ENCODE peak calls at places on chromosome 22, in nine cellular contexts. One of them, this sample, is unnamed.

GRCh38 chr22:45831394-45831793 is 145.6 kb downstream of the WNT7B start:
- DNase-seq in Daoy: no peak
- DNase-seq in choroid plexus epithelial cell: peak
- DNase-seq in T follicular helper cell: no peak
- DNase-seq in activated T-cell treated with anti-CD3 and anti-CD28 coated beads, Interleukin-2, amount 50 U/mL, for 48 hours: no peak
- DNase-seq in stimulated activated CD4-positive, alpha-beta T cell treated with anti-CD3 and anti-CD28 coated beads, Interleukin-1b, Interleukin-23, amount 100 ng/mL, for 24 hours: no peak
- DNase-seq in body of pancreas: no peak
- DNase-seq in AG10803: peak
- DNase-seq in iris pigment epithelial cell: peak
- DNase-seq in this sample: no peak

GRCh38 chr22:19146215-19146968 is 1.9 kb upstream of the ESS2 start:
- DNase-seq in activated T-cell treated with anti-CD3 and anti-CD28 coated beads, Interleukin-2, amount 50 U/mL, for 48 hours: no peak
- DNase-seq in AG10803: no peak
- DNase-seq in stimulated activated CD4-positive, alpha-beta T cell treated with anti-CD3 and anti-CD28 coated beads, Interleukin-1b, Interleukin-23, amount 100 ng/mL, for 24 hours: no peak
- DNase-seq in body of pancreas: no peak
- DNase-seq in iris pigment epithelial cell: no peak
- DNase-seq in choroid plexus epithelial cell: no peak
- DNase-seq in T follicular helper cell: no peak
- DNase-seq in Daoy: no peak
- DNase-seq in this sample: no peak

GRCh38 chr22:21710156-21710555 is 25.4 kb downstream of the YPEL1 start:
- DNase-seq in AG10803: no peak
- DNase-seq in T follicular helper cell: no peak
- DNase-seq in iris pigment epithelial cell: no peak
- DNase-seq in activated T-cell treated with anti-CD3 and anti-CD28 coated beads, Interleukin-2, amount 50 U/mL, for 48 hours: no peak
- DNase-seq in Daoy: peak
- DNase-seq in stimulated activated CD4-positive, alpha-beta T cell treated with anti-CD3 and anti-CD28 coated beads, Interleukin-1b, Interleukin-23, amount 100 ng/mL, for 24 hours: no peak
- DNase-seq in body of pancreas: no peak
- DNase-seq in choroid plexus epithelial cell: no peak
- DNase-seq in this sample: no peak

GRCh38 chr22:46936378-46936916 is 174.0 kb downstream of the TBC1D22A start:
- DNase-seq in stimulated activated CD4-positive, alpha-beta T cell treated with anti-CD3 and anti-CD28 coated beads, Interleukin-1b, Interleukin-23, amount 100 ng/mL, for 24 hours: no peak
- DNase-seq in AG10803: peak
- DNase-seq in choroid plexus epithelial cell: no peak
- DNase-seq in activated T-cell treated with anti-CD3 and anti-CD28 coated beads, Interleukin-2, amount 50 U/mL, for 48 hours: no peak
- DNase-seq in Daoy: no peak
- DNase-seq in T follicular helper cell: no peak
- DNase-seq in body of pancreas: no peak
- DNase-seq in iris pigment epithelial cell: no peak
- DNase-seq in this sample: no peak

GRCh38 chr22:46357711-46358505 is 22.4 kb downstream of the TRMU start:
- DNase-seq in AG10803: no peak
- DNase-seq in Daoy: no peak
- DNase-seq in iris pigment epithelial cell: no peak
- DNase-seq in body of pancreas: peak
- DNase-seq in activated T-cell treated with anti-CD3 and anti-CD28 coated beads, Interleukin-2, amount 50 U/mL, for 48 hours: no peak
- DNase-seq in T follicular helper cell: no peak
- DNase-seq in stimulated activated CD4-positive, alpha-beta T cell treated with anti-CD3 and anti-CD28 coated beads, Interleukin-1b, Interleukin-23, amount 100 ng/mL, for 24 hours: no peak
- DNase-seq in choroid plexus epithelial cell: no peak
- DNase-seq in this sample: no peak

GRCh38 chr22:46052801-46053562 is 76.0 kb upstream of the WNT7B start:
- DNase-seq in body of pancreas: peak
- DNase-seq in activated T-cell treated with anti-CD3 and anti-CD28 coated beads, Interleukin-2, amount 50 U/mL, for 48 hours: peak
- DNase-seq in choroid plexus epithelial cell: peak
- DNase-seq in iris pigment epithelial cell: peak
- DNase-seq in Daoy: no peak
- DNase-seq in stimulated activated CD4-positive, alpha-beta T cell treated with anti-CD3 and anti-CD28 coated beads, Interleukin-1b, Interleukin-23, amount 100 ng/mL, for 24 hours: no peak
- DNase-seq in AG10803: peak
- DNase-seq in T follicular helper cell: no peak
- DNase-seq in this sample: no peak

GRCh38 chr22:45580703-45581381 is 78.2 kb downstream of the FBLN1 start:
- DNase-seq in body of pancreas: no peak
- DNase-seq in iris pigment epithelial cell: no peak
- DNase-seq in stimulated activated CD4-positive, alpha-beta T cell treated with anti-CD3 and anti-CD28 coated beads, Interleukin-1b, Interleukin-23, amount 100 ng/mL, for 24 hours: no peak
- DNase-seq in AG10803: no peak
- DNase-seq in activated T-cell treated with anti-CD3 and anti-CD28 coated beads, Interleukin-2, amount 50 U/mL, for 48 hours: no peak
- DNase-seq in choroid plexus epithelial cell: no peak
- DNase-seq in T follicular helper cell: no peak
- DNase-seq in Daoy: no peak
- DNase-seq in this sample: no peak

GRCh38 chr22:46465793-46466192 is 71.6 kb downstream of the CELSR1 start:
- DNase-seq in choroid plexus epithelial cell: no peak
- DNase-seq in AG10803: no peak
- DNase-seq in body of pancreas: peak
- DNase-seq in iris pigment epithelial cell: no peak
- DNase-seq in Daoy: no peak
- DNase-seq in stimulated activated CD4-positive, alpha-beta T cell treated with anti-CD3 and anti-CD28 coated beads, Interleukin-1b, Interleukin-23, amount 100 ng/mL, for 24 hours: no peak
- DNase-seq in activated T-cell treated with anti-CD3 and anti-CD28 coated beads, Interleukin-2, amount 50 U/mL, for 48 hours: no peak
- DNase-seq in T follicular helper cell: no peak
- DNase-seq in this sample: no peak

GRCh38 chr22:25353516-25354445 is 134.3 kb downstream of the CRYBB2 start:
- DNase-seq in choroid plexus epithelial cell: no peak
- DNase-seq in AG10803: no peak
- DNase-seq in T follicular helper cell: no peak
- DNase-seq in Daoy: no peak
- DNase-seq in stimulated activated CD4-positive, alpha-beta T cell treated with anti-CD3 and anti-CD28 coated beads, Interleukin-1b, Interleukin-23, amount 100 ng/mL, for 24 hours: no peak
- DNase-seq in activated T-cell treated with anti-CD3 and anti-CD28 coated beads, Interleukin-2, amount 50 U/mL, for 48 hours: no peak
- DNase-seq in body of pancreas: no peak
- DNase-seq in iris pigment epithelial cell: no peak
- DNase-seq in this sample: no peak

This sample was measured in mesothelial cell of epicardium.